ENCODE peak calls at places on chromosomes 6 and 20, in six cellular contexts. One of them, this sample, is unnamed.

GRCh38 chr6:22236626-22237414 is 60.0 kb downstream of the PRL start:
- DNase-seq in HCT116: no peak
- DNase-seq in heart right ventricle: no peak
- DNase-seq in Panc1: no peak
- DNase-seq in thoracic aorta: no peak
- DNase-seq in GM23338: no peak
- DNase-seq in this sample: peak

GRCh38 chr6:24127316-24127715 is 1.3 kb downstream of the NRSN1 start:
- DNase-seq in HCT116: no peak
- DNase-seq in thoracic aorta: no peak
- DNase-seq in heart right ventricle: no peak
- DNase-seq in GM23338: no peak
- DNase-seq in Panc1: no peak
- DNase-seq in this sample: no peak

GRCh38 chr20:52493177-52493711 is 301.7 kb upstream of the ZFP64 start:
- DNase-seq in HCT116: no peak
- DNase-seq in thoracic aorta: no peak
- DNase-seq in Panc1: no peak
- DNase-seq in GM23338: no peak
- DNase-seq in heart right ventricle: no peak
- DNase-seq in this sample: no peak

GRCh38 chr6:140001851-140002301 is 627.4 kb upstream of the CITED2 start:
- DNase-seq in Panc1: no peak
- DNase-seq in GM23338: no peak
- DNase-seq in HCT116: no peak
- DNase-seq in thoracic aorta: no peak
- DNase-seq in heart right ventricle: no peak
- DNase-seq in this sample: no peak

GRCh38 chr20:5160882-5161281 is 34.1 kb downstream of the CDS2 start:
- DNase-seq in Panc1: no peak
- DNase-seq in thoracic aorta: no peak
- DNase-seq in GM23338: no peak
- DNase-seq in heart right ventricle: no peak
- DNase-seq in HCT116: no peak
- DNase-seq in this sample: no peak

GRCh38 chr6:87444362-87444761 is 28.4 kb upstream of the SLC35A1 start:
- DNase-seq in heart right ventricle: no peak
- DNase-seq in HCT116: no peak
- DNase-seq in thoracic aorta: no peak
- DNase-seq in Panc1: no peak
- DNase-seq in GM23338: peak
- DNase-seq in this sample: no peak

GRCh38 chr20:18090477-18090876 is 32.8 kb upstream of the OVOL2 start:
- DNase-seq in HCT116: no peak
- DNase-seq in GM23338: no peak
- DNase-seq in heart right ventricle: no peak
- DNase-seq in thoracic aorta: no peak
- DNase-seq in Panc1: no peak
- DNase-seq in this sample: no peak

GRCh38 chr6:31041372-31041974 is 31.2 kb downstream of the MUC22 start:
- DNase-seq in thoracic aorta: no peak
- DNase-seq in HCT116: no peak
- DNase-seq in GM23338: no peak
- DNase-seq in Panc1: no peak
- DNase-seq in heart right ventricle: no peak
- DNase-seq in this sample: no peak

GRCh38 chr6:43334466-43335095 is 26.0 kb upstream of the CRIP3 start:
- DNase-seq in HCT116: peak
- DNase-seq in Panc1: peak
- DNase-seq in thoracic aorta: no peak
- DNase-seq in GM23338: peak
- DNase-seq in heart right ventricle: no peak
- DNase-seq in this sample: peak

GRCh38 chr6:144883915-144884314 is 598.8 kb downstream of the UTRN start:
- DNase-seq in HCT116: no peak
- DNase-seq in GM23338: no peak
- DNase-seq in heart right ventricle: no peak
- DNase-seq in Panc1: no peak
- DNase-seq in thoracic aorta: no peak
- DNase-seq in this sample: no peak

GRCh38 chr6:74447013-74447412 is 751.0 kb downstream of the CD109 start:
- DNase-seq in HCT116: peak
- DNase-seq in GM23338: no peak
- DNase-seq in heart right ventricle: no peak
- DNase-seq in thoracic aorta: no peak
- DNase-seq in Panc1: no peak
- DNase-seq in this sample: no peak

DNA sequence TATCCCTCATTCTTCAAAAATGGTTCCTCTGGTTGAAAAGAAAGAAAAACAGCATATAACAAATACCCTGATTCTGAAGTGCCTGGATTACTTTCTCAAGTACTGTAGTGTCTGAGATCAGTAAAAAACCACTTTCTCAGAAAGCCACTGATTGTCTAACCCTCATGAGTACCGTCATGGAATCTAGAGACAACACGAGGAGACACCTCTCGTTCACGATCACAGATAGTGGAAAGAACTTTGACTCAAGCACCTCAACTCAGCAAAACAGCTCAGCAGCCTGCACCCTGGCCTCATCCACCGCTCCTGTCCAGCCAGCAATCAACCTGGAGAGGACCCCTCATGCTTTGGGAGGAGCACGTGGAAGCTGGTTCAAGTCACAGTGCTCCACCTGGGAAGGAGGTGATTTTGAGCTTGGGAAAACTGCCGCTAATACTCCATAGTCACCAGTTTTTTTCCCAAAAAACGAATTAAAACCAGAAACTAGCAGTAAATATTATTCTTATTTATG is 1.0 kb downstream of the SCML4 start:
- DNase-seq in GM23338: no peak
- DNase-seq in Panc1: no peak
- DNase-seq in thoracic aorta: no peak
- DNase-seq in heart right ventricle: no peak
- DNase-seq in HCT116: no peak
- DNase-seq in this sample: no peak
- H3K27ac ChIP-seq in GM23338: no peak
- H3K27ac ChIP-seq in Panc1: no peak
- H3K27ac ChIP-seq in thoracic aorta: no peak
- H3K27ac ChIP-seq in heart right ventricle: no peak
- H3K27ac ChIP-seq in HCT116: no peak
- H3K27ac ChIP-seq in this sample: no peak

GRCh38 chr6:11722224-11722623 is 56.4 kb downstream of the ADTRP start:
- DNase-seq in thoracic aorta: no peak
- DNase-seq in Panc1: no peak
- DNase-seq in HCT116: no peak
- DNase-seq in GM23338: no peak
- DNase-seq in heart right ventricle: no peak
- DNase-seq in this sample: no peak
- H3K27ac ChIP-seq in thoracic aorta: no peak
- H3K27ac ChIP-seq in Panc1: no peak
- H3K27ac ChIP-seq in HCT116: no peak
- H3K27ac ChIP-seq in GM23338: no peak
- H3K27ac ChIP-seq in heart right ventricle: no peak
- H3K27ac ChIP-seq in this sample: no peak

GRCh38 chr20:62961799-62962198 is 9.3 kb downstream of the SLC17A9 start:
- DNase-seq in thoracic aorta: no peak
- DNase-seq in GM23338: no peak
- DNase-seq in heart right ventricle: no peak
- DNase-seq in Panc1: no peak
- DNase-seq in HCT116: no peak
- DNase-seq in this sample: no peak
- H3K27ac ChIP-seq in thoracic aorta: no peak
- H3K27ac ChIP-seq in GM23338: peak
- H3K27ac ChIP-seq in heart right ventricle: no peak
- H3K27ac ChIP-seq in Panc1: no peak
- H3K27ac ChIP-seq in HCT116: no peak
- H3K27ac ChIP-seq in this sample: no peak

GRCh38 chr20:40511478-40511877 is 177.6 kb downstream of the MAFB start:
- DNase-seq in Panc1: no peak
- DNase-seq in thoracic aorta: no peak
- DNase-seq in heart right ventricle: no peak
- DNase-seq in HCT116: no peak
- DNase-seq in GM23338: no peak
- DNase-seq in this sample: no peak
- H3K27ac ChIP-seq in Panc1: no peak
- H3K27ac ChIP-seq in thoracic aorta: peak
- H3K27ac ChIP-seq in heart right ventricle: no peak
- H3K27ac ChIP-seq in HCT116: no peak
- H3K27ac ChIP-seq in GM23338: no peak
- H3K27ac ChIP-seq in this sample: no peak

GRCh38 chr20:20887593-20888272 is 175.3 kb upstream of the RALGAPA2 start:
- DNase-seq in thoracic aorta: no peak
- DNase-seq in Panc1: no peak
- DNase-seq in heart right ventricle: no peak
- DNase-seq in HCT116: no peak
- DNase-seq in GM23338: peak
- DNase-seq in this sample: no peak
- H3K27ac ChIP-seq in thoracic aorta: no peak
- H3K27ac ChIP-seq in Panc1: no peak
- H3K27ac ChIP-seq in heart right ventricle: no peak
- H3K27ac ChIP-seq in HCT116: no peak
- H3K27ac ChIP-seq in GM23338: peak
- H3K27ac ChIP-seq in this sample: no peak

GRCh38 chr6:1335367-1336037 is 23.6 kb downstream of the FOXQ1 start:
- DNase-seq in HCT116: peak
- DNase-seq in thoracic aorta: no peak
- DNase-seq in GM23338: no peak
- DNase-seq in Panc1: no peak
- DNase-seq in heart right ventricle: peak
- DNase-seq in this sample: no peak

GRCh38 chr6:1334725-1335124 is 22.8 kb downstream of the FOXQ1 start:
- DNase-seq in GM23338: peak
- DNase-seq in Panc1: no peak
- DNase-seq in HCT116: no peak
- DNase-seq in heart right ventricle: no peak
- DNase-seq in thoracic aorta: no peak
- DNase-seq in this sample: no peak

GRCh38 chr6:1337791-1338190 is 25.9 kb downstream of the FOXQ1 start:
- DNase-seq in Panc1: no peak
- DNase-seq in HCT116: no peak
- DNase-seq in GM23338: no peak
- DNase-seq in heart right ventricle: no peak
- DNase-seq in thoracic aorta: no peak
- DNase-seq in this sample: no peak

GRCh38 chr6:1336246-1336843 is 24.4 kb downstream of the FOXQ1 start:
- DNase-seq in HCT116: peak
- DNase-seq in heart right ventricle: no peak
- DNase-seq in thoracic aorta: no peak
- DNase-seq in Panc1: no peak
- DNase-seq in GM23338: peak
- DNase-seq in this sample: no peak
- H3K27ac ChIP-seq in HCT116: peak
- H3K27ac ChIP-seq in heart right ventricle: no peak
- H3K27ac ChIP-seq in thoracic aorta: no peak
- H3K27ac ChIP-seq in Panc1: peak
- H3K27ac ChIP-seq in GM23338: no peak
- H3K27ac ChIP-seq in this sample: no peak

GRCh38 chr20:33702861-33703260 is 16.7 kb upstream of the E2F1 start:
- DNase-seq in GM23338: no peak
- DNase-seq in Panc1: no peak
- DNase-seq in heart right ventricle: peak
- DNase-seq in thoracic aorta: no peak
- DNase-seq in HCT116: no peak
- DNase-seq in this sample: no peak
- H3K27ac ChIP-seq in GM23338: no peak
- H3K27ac ChIP-seq in Panc1: no peak
- H3K27ac ChIP-seq in heart right ventricle: no peak
- H3K27ac ChIP-seq in thoracic aorta: no peak
- H3K27ac ChIP-seq in HCT116: no peak
- H3K27ac ChIP-seq in this sample: no peak

GRCh38 chr6:45445749-45446454 is 68.2 kb upstream of the SUPT3H start:
- DNase-seq in thoracic aorta: peak
- DNase-seq in HCT116: peak
- DNase-seq in Panc1: peak
- DNase-seq in GM23338: peak
- DNase-seq in heart right ventricle: peak
- DNase-seq in this sample: peak

GRCh38 chr6:45447005-45447404 is 69.3 kb upstream of the SUPT3H start:
- DNase-seq in heart right ventricle: no peak
- DNase-seq in HCT116: no peak
- DNase-seq in thoracic aorta: no peak
- DNase-seq in GM23338: no peak
- DNase-seq in Panc1: no peak
- DNase-seq in this sample: no peak

GRCh38 chr6:45447721-45448120 is 70.0 kb upstream of the SUPT3H start:
- DNase-seq in heart right ventricle: no peak
- DNase-seq in HCT116: no peak
- DNase-seq in thoracic aorta: no peak
- DNase-seq in GM23338: no peak
- DNase-seq in Panc1: no peak
- DNase-seq in this sample: no peak

GRCh38 chr6:45442716-45443115 is 65.0 kb upstream of the SUPT3H start:
- DNase-seq in thoracic aorta: no peak
- DNase-seq in Panc1: no peak
- DNase-seq in HCT116: no peak
- DNase-seq in heart right ventricle: no peak
- DNase-seq in GM23338: no peak
- DNase-seq in this sample: no peak

GRCh38 chr6:45445364-45445748 is 67.6 kb upstream of the SUPT3H start:
- DNase-seq in heart right ventricle: no peak
- DNase-seq in GM23338: no peak
- DNase-seq in thoracic aorta: no peak
- DNase-seq in Panc1: no peak
- DNase-seq in HCT116: no peak
- DNase-seq in this sample: no peak
- H3K27ac ChIP-seq in heart right ventricle: peak
- H3K27ac ChIP-seq in GM23338: no peak
- H3K27ac ChIP-seq in thoracic aorta: no peak
- H3K27ac ChIP-seq in Panc1: peak
- H3K27ac ChIP-seq in HCT116: peak
- H3K27ac ChIP-seq in this sample: peak

DNA sequence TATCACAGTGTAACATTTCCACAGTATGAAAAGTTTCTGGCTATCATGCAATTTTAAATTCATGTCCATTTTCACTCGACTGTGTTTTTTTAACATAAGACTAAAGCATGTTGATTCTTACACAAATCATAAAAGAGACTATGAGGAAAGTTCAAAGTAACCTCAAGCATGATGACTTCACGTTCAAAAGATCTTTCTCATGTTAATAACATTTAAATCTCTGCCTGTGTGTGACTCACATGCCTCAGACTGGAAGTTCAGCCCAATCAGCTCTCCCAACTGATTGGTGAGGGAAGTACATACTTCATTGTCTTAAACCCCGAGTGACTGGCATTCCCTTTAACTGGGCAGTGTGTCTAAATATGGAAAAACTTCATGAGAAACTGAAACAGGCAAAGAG is 37.4 kb downstream of the ATXN1 start:
- DNase-seq in heart right ventricle: no peak
- DNase-seq in GM23338: peak
- DNase-seq in Panc1: peak
- DNase-seq in HCT116: peak
- DNase-seq in thoracic aorta: no peak
- DNase-seq in this sample: peak
- H3K27ac ChIP-seq in heart right ventricle: no peak
- H3K27ac ChIP-seq in GM23338: no peak
- H3K27ac ChIP-seq in Panc1: peak
- H3K27ac ChIP-seq in HCT116: peak
- H3K27ac ChIP-seq in thoracic aorta: peak
- H3K27ac ChIP-seq in this sample: peak

This sample was measured in AG04450.